ENCODE peak calls at places on chromosomes 6 and 20, in nine cellular contexts. One of them, this sample, is unnamed.

GRCh38 chr20:5127859-5128409 is 1.1 kb downstream of the CDS2 start:
- DNase-seq in GM12865: peak
- DNase-seq in glutamatergic neuron: no peak
- DNase-seq in HFFc6: no peak
- DNase-seq in natural killer cell: no peak
- DNase-seq in CD8-positive, alpha-beta T cell: no peak
- DNase-seq in heart right ventricle: no peak
- DNase-seq in thyroid gland: no peak
- DNase-seq in nephron progenitor cell: no peak
- DNase-seq in this sample: no peak

GRCh38 chr6:148538251-148539190 is 195.9 kb downstream of the SASH1 start:
- DNase-seq in GM12865: no peak
- DNase-seq in glutamatergic neuron: no peak
- DNase-seq in HFFc6: peak
- DNase-seq in natural killer cell: no peak
- DNase-seq in CD8-positive, alpha-beta T cell: no peak
- DNase-seq in heart right ventricle: no peak
- DNase-seq in thyroid gland: no peak
- DNase-seq in nephron progenitor cell: peak
- DNase-seq in this sample: no peak

GRCh38 chr6:40955181-40955550 is 83.9 kb downstream of the UNC5CL start:
- DNase-seq in GM12865: no peak
- DNase-seq in glutamatergic neuron: no peak
- DNase-seq in HFFc6: no peak
- DNase-seq in natural killer cell: no peak
- DNase-seq in CD8-positive, alpha-beta T cell: no peak
- DNase-seq in heart right ventricle: no peak
- DNase-seq in thyroid gland: no peak
- DNase-seq in nephron progenitor cell: no peak
- DNase-seq in this sample: no peak

GRCh38 chr6:125950293-125950692 is 6.3 kb upstream of the HINT3 start:
- DNase-seq in GM12865: no peak
- DNase-seq in glutamatergic neuron: no peak
- DNase-seq in HFFc6: peak
- DNase-seq in natural killer cell: no peak
- DNase-seq in CD8-positive, alpha-beta T cell: no peak
- DNase-seq in heart right ventricle: no peak
- DNase-seq in thyroid gland: no peak
- DNase-seq in nephron progenitor cell: no peak
- DNase-seq in this sample: no peak

GRCh38 chr20:40481337-40481736 is 207.7 kb downstream of the MAFB start:
- DNase-seq in GM12865: no peak
- DNase-seq in glutamatergic neuron: no peak
- DNase-seq in HFFc6: no peak
- DNase-seq in natural killer cell: no peak
- DNase-seq in CD8-positive, alpha-beta T cell: no peak
- DNase-seq in heart right ventricle: no peak
- DNase-seq in thyroid gland: no peak
- DNase-seq in nephron progenitor cell: no peak
- DNase-seq in this sample: no peak

GRCh38 chr6:85585741-85586140 is 7.9 kb downstream of the SNX14 start:
- DNase-seq in GM12865: no peak
- DNase-seq in glutamatergic neuron: no peak
- DNase-seq in HFFc6: no peak
- DNase-seq in natural killer cell: no peak
- DNase-seq in CD8-positive, alpha-beta T cell: no peak
- DNase-seq in heart right ventricle: no peak
- DNase-seq in thyroid gland: no peak
- DNase-seq in nephron progenitor cell: no peak
- DNase-seq in this sample: no peak

GRCh38 chr20:53244711-53245110 is 272.6 kb downstream of the TSHZ2 start:
- DNase-seq in GM12865: no peak
- DNase-seq in glutamatergic neuron: no peak
- DNase-seq in HFFc6: no peak
- DNase-seq in natural killer cell: no peak
- DNase-seq in CD8-positive, alpha-beta T cell: no peak
- DNase-seq in heart right ventricle: no peak
- DNase-seq in thyroid gland: no peak
- DNase-seq in nephron progenitor cell: no peak
- DNase-seq in this sample: no peak

GRCh38 chr6:122609881-122610689 is at the start of gene PKIB:
- DNase-seq in GM12865: peak
- DNase-seq in glutamatergic neuron: peak
- DNase-seq in HFFc6: peak
- DNase-seq in natural killer cell: no peak
- DNase-seq in CD8-positive, alpha-beta T cell: peak
- DNase-seq in heart right ventricle: peak
- DNase-seq in thyroid gland: peak
- DNase-seq in nephron progenitor cell: peak
- DNase-seq in this sample: peak

GRCh38 chr6:84403545-84403944 is 176.1 kb upstream of the CEP162 start:
- DNase-seq in GM12865: peak
- DNase-seq in glutamatergic neuron: no peak
- DNase-seq in HFFc6: no peak
- DNase-seq in natural killer cell: no peak
- DNase-seq in CD8-positive, alpha-beta T cell: no peak
- DNase-seq in heart right ventricle: no peak
- DNase-seq in thyroid gland: no peak
- DNase-seq in nephron progenitor cell: no peak
- DNase-seq in this sample: no peak

GRCh38 chr6:7540595-7540994 is 876 bp upstream of the DSP start:
- DNase-seq in GM12865: no peak
- DNase-seq in glutamatergic neuron: no peak
- DNase-seq in HFFc6: peak
- DNase-seq in natural killer cell: no peak
- DNase-seq in CD8-positive, alpha-beta T cell: no peak
- DNase-seq in heart right ventricle: peak
- DNase-seq in thyroid gland: peak
- DNase-seq in nephron progenitor cell: peak
- DNase-seq in this sample: peak

GRCh38 chr6:85006362-85006761 is 242.0 kb upstream of the TBX18 start:
- DNase-seq in GM12865: no peak
- DNase-seq in glutamatergic neuron: no peak
- DNase-seq in HFFc6: no peak
- DNase-seq in natural killer cell: no peak
- DNase-seq in CD8-positive, alpha-beta T cell: no peak
- DNase-seq in heart right ventricle: no peak
- DNase-seq in thyroid gland: no peak
- DNase-seq in nephron progenitor cell: no peak
- DNase-seq in this sample: no peak

GRCh38 chr6:156060013-156060412 is 604.4 kb upstream of the NOX3 start:
- DNase-seq in GM12865: no peak
- DNase-seq in glutamatergic neuron: no peak
- DNase-seq in HFFc6: no peak
- DNase-seq in natural killer cell: no peak
- DNase-seq in CD8-positive, alpha-beta T cell: no peak
- DNase-seq in heart right ventricle: no peak
- DNase-seq in thyroid gland: no peak
- DNase-seq in nephron progenitor cell: no peak
- DNase-seq in this sample: no peak

GRCh38 chr6:137363805-137364138 is 130.4 kb downstream of the OLIG3 start:
- DNase-seq in GM12865: peak
- DNase-seq in glutamatergic neuron: no peak
- DNase-seq in HFFc6: no peak
- DNase-seq in natural killer cell: no peak
- DNase-seq in CD8-positive, alpha-beta T cell: no peak
- DNase-seq in heart right ventricle: no peak
- DNase-seq in thyroid gland: no peak
- DNase-seq in nephron progenitor cell: no peak
- DNase-seq in this sample: no peak

GRCh38 chr6:22295145-22295544 is 1.7 kb downstream of the PRL start:
- DNase-seq in GM12865: no peak
- DNase-seq in glutamatergic neuron: no peak
- DNase-seq in HFFc6: no peak
- DNase-seq in natural killer cell: no peak
- DNase-seq in CD8-positive, alpha-beta T cell: no peak
- DNase-seq in heart right ventricle: no peak
- DNase-seq in thyroid gland: no peak
- DNase-seq in nephron progenitor cell: no peak
- DNase-seq in this sample: no peak

GRCh38 chr6:131250121-131250520 is 114.9 kb downstream of the AKAP7 start:
- DNase-seq in GM12865: peak
- DNase-seq in glutamatergic neuron: peak
- DNase-seq in HFFc6: no peak
- DNase-seq in natural killer cell: no peak
- DNase-seq in CD8-positive, alpha-beta T cell: peak
- DNase-seq in heart right ventricle: peak
- DNase-seq in thyroid gland: peak
- DNase-seq in nephron progenitor cell: peak
- DNase-seq in this sample: peak

GRCh38 chr6:150145830-150146229 is 3.0 kb downstream of the PPP1R14C start:
- DNase-seq in GM12865: no peak
- DNase-seq in glutamatergic neuron: no peak
- DNase-seq in HFFc6: no peak
- DNase-seq in natural killer cell: no peak
- DNase-seq in CD8-positive, alpha-beta T cell: no peak
- DNase-seq in heart right ventricle: no peak
- DNase-seq in thyroid gland: no peak
- DNase-seq in nephron progenitor cell: no peak
- DNase-seq in this sample: no peak

GRCh38 chr6:15487262-15487661 is 175.6 kb downstream of the DTNBP1 start:
- DNase-seq in GM12865: no peak
- DNase-seq in glutamatergic neuron: no peak
- DNase-seq in HFFc6: no peak
- DNase-seq in natural killer cell: no peak
- DNase-seq in CD8-positive, alpha-beta T cell: no peak
- DNase-seq in heart right ventricle: no peak
- DNase-seq in thyroid gland: no peak
- DNase-seq in nephron progenitor cell: no peak
- DNase-seq in this sample: no peak

GRCh38 chr6:116533233-116533957 is 12.1 kb downstream of the TRAPPC3L start:
- DNase-seq in GM12865: no peak
- DNase-seq in glutamatergic neuron: no peak
- DNase-seq in HFFc6: no peak
- DNase-seq in natural killer cell: no peak
- DNase-seq in CD8-positive, alpha-beta T cell: no peak
- DNase-seq in heart right ventricle: no peak
- DNase-seq in thyroid gland: no peak
- DNase-seq in nephron progenitor cell: no peak
- DNase-seq in this sample: peak
- TF ChIP-seq CTCF in GM12865: no peak
- TF ChIP-seq CTCF in glutamatergic neuron: no peak
- TF ChIP-seq CTCF in HFFc6: no peak
- TF ChIP-seq CTCF in natural killer cell: no peak
- TF ChIP-seq CTCF in CD8-positive, alpha-beta T cell: no peak
- TF ChIP-seq CTCF in heart right ventricle: no peak
- TF ChIP-seq CTCF in thyroid gland: no peak
- TF ChIP-seq CTCF in nephron progenitor cell: no peak
- TF ChIP-seq CTCF in this sample: no peak

DNA sequence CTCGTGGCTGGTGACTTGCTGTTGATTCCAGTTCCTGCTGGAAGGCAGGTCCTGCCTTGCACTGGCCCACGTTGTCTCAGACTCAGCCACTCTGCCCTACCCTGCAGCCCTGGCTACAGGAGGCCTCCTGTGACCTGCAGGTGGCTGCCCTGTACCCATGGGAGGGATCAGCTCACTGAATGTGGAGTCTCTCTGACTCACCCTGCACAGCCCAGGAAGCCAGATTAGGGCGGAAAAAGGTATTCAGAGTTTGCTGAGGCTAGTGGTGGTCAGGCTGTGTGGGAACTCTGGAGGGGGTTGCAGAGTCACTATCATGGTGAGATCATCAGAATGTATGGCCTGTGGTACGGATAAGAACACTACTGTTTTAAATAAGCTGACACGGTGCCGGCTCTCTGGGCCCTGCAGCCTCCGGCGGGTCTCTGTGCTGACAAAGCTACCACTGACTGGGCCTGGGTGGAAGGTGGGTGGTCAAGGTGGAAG is 24.7 kb upstream of the PYGB start:
- DNase-seq in GM12865: peak
- DNase-seq in glutamatergic neuron: no peak
- DNase-seq in HFFc6: peak
- DNase-seq in natural killer cell: no peak
- DNase-seq in CD8-positive, alpha-beta T cell: no peak
- DNase-seq in heart right ventricle: no peak
- DNase-seq in thyroid gland: no peak
- DNase-seq in nephron progenitor cell: no peak
- DNase-seq in this sample: no peak
- TF ChIP-seq CTCF in GM12865: no peak
- TF ChIP-seq CTCF in glutamatergic neuron: no peak
- TF ChIP-seq CTCF in HFFc6: peak
- TF ChIP-seq CTCF in natural killer cell: no peak
- TF ChIP-seq CTCF in CD8-positive, alpha-beta T cell: no peak
- TF ChIP-seq CTCF in heart right ventricle: no peak
- TF ChIP-seq CTCF in thyroid gland: no peak
- TF ChIP-seq CTCF in nephron progenitor cell: no peak
- TF ChIP-seq CTCF in this sample: no peak

GRCh38 chr6:73942581-73942980 is 246.6 kb downstream of the CD109 start:
- DNase-seq in GM12865: peak
- DNase-seq in glutamatergic neuron: no peak
- DNase-seq in HFFc6: peak
- DNase-seq in natural killer cell: no peak
- DNase-seq in CD8-positive, alpha-beta T cell: no peak
- DNase-seq in heart right ventricle: no peak
- DNase-seq in thyroid gland: no peak
- DNase-seq in nephron progenitor cell: no peak
- DNase-seq in this sample: no peak
- TF ChIP-seq CTCF in GM12865: no peak
- TF ChIP-seq CTCF in glutamatergic neuron: no peak
- TF ChIP-seq CTCF in HFFc6: peak
- TF ChIP-seq CTCF in natural killer cell: no peak
- TF ChIP-seq CTCF in CD8-positive, alpha-beta T cell: no peak
- TF ChIP-seq CTCF in heart right ventricle: no peak
- TF ChIP-seq CTCF in thyroid gland: no peak
- TF ChIP-seq CTCF in nephron progenitor cell: no peak
- TF ChIP-seq CTCF in this sample: no peak

GRCh38 chr6:4055420-4056041 is 23.4 kb downstream of the FAM217A start:
- DNase-seq in GM12865: no peak
- DNase-seq in glutamatergic neuron: no peak
- DNase-seq in HFFc6: peak
- DNase-seq in natural killer cell: no peak
- DNase-seq in CD8-positive, alpha-beta T cell: no peak
- DNase-seq in heart right ventricle: no peak
- DNase-seq in thyroid gland: no peak
- DNase-seq in nephron progenitor cell: no peak
- DNase-seq in this sample: no peak

GRCh38 chr6:4057036-4057435 is 21.9 kb downstream of the FAM217A start:
- DNase-seq in GM12865: no peak
- DNase-seq in glutamatergic neuron: no peak
- DNase-seq in HFFc6: no peak
- DNase-seq in natural killer cell: no peak
- DNase-seq in CD8-positive, alpha-beta T cell: no peak
- DNase-seq in heart right ventricle: no peak
- DNase-seq in thyroid gland: no peak
- DNase-seq in nephron progenitor cell: no peak
- DNase-seq in this sample: no peak

GRCh38 chr6:4059115-4059777 is 19.7 kb downstream of the FAM217A start:
- DNase-seq in GM12865: no peak
- DNase-seq in glutamatergic neuron: no peak
- DNase-seq in HFFc6: peak
- DNase-seq in natural killer cell: peak
- DNase-seq in CD8-positive, alpha-beta T cell: peak
- DNase-seq in heart right ventricle: no peak
- DNase-seq in thyroid gland: no peak
- DNase-seq in nephron progenitor cell: no peak
- DNase-seq in this sample: no peak
- TF ChIP-seq CTCF in GM12865: no peak
- TF ChIP-seq CTCF in glutamatergic neuron: no peak
- TF ChIP-seq CTCF in HFFc6: peak
- TF ChIP-seq CTCF in natural killer cell: no peak
- TF ChIP-seq CTCF in CD8-positive, alpha-beta T cell: peak
- TF ChIP-seq CTCF in heart right ventricle: no peak
- TF ChIP-seq CTCF in thyroid gland: no peak
- TF ChIP-seq CTCF in nephron progenitor cell: no peak
- TF ChIP-seq CTCF in this sample: no peak

GRCh38 chr6:43378631-43379030 is 9.2 kb upstream of the ZNF318 start:
- DNase-seq in GM12865: no peak
- DNase-seq in glutamatergic neuron: no peak
- DNase-seq in HFFc6: no peak
- DNase-seq in natural killer cell: no peak
- DNase-seq in CD8-positive, alpha-beta T cell: no peak
- DNase-seq in heart right ventricle: no peak
- DNase-seq in thyroid gland: no peak
- DNase-seq in nephron progenitor cell: no peak
- DNase-seq in this sample: no peak
- TF ChIP-seq CTCF in GM12865: no peak
- TF ChIP-seq CTCF in glutamatergic neuron: no peak
- TF ChIP-seq CTCF in HFFc6: no peak
- TF ChIP-seq CTCF in natural killer cell: no peak
- TF ChIP-seq CTCF in CD8-positive, alpha-beta T cell: no peak
- TF ChIP-seq CTCF in heart right ventricle: no peak
- TF ChIP-seq CTCF in thyroid gland: no peak
- TF ChIP-seq CTCF in nephron progenitor cell: no peak
- TF ChIP-seq CTCF in this sample: no peak

This sample was measured in endothelial cell.